ENCODE peak calls at places on chromosomes 3 and 15, in four cellular contexts. One of them, this sample, is unnamed.

GRCh38 chr3:122247825-122248185 is 64.3 kb downstream of the CASR start:
- DNase-seq in H1: no peak
- DNase-seq in GM12878: no peak
- DNase-seq in HepG2: no peak
- DNase-seq in this sample: no peak

GRCh38 chr3:150603888-150604319 is 783 bp downstream of the SELENOT start:
- DNase-seq in H1: no peak
- DNase-seq in GM12878: no peak
- DNase-seq in HepG2: peak; percentile 9
- DNase-seq in this sample: no peak

GRCh38 chr3:179526989-179527391 is 35.7 kb upstream of the ACTL6A start:
- DNase-seq in H1: peak; percentile 57
- DNase-seq in GM12878: no peak
- DNase-seq in HepG2: no peak
- DNase-seq in this sample: no peak

GRCh38 chr3:48639944-48640606 is 4.8 kb upstream of the SLC26A6 start:
- DNase-seq in H1: no peak
- DNase-seq in GM12878: no peak
- DNase-seq in HepG2: no peak
- DNase-seq in this sample: no peak

GRCh38 chr3:126487151-126487771 is 11.6 kb upstream of the ZXDC start:
- DNase-seq in H1: no peak
- DNase-seq in GM12878: no peak
- DNase-seq in HepG2: peak; percentile 58
- DNase-seq in this sample: peak; percentile 14

GRCh38 chr3:187101184-187102072 is 37.9 kb downstream of the RPL39L start:
- DNase-seq in H1: no peak
- DNase-seq in GM12878: no peak
- DNase-seq in HepG2: peak; percentile 43
- DNase-seq in this sample: peak; percentile 42

GRCh38 chr15:50531763-50532162 is 14.7 kb downstream of the USP50 start:
- DNase-seq in H1: no peak
- DNase-seq in GM12878: no peak
- DNase-seq in HepG2: no peak
- DNase-seq in this sample: no peak

GRCh38 chr3:151171145-151171544 is 31.9 kb downstream of the GPR171 start:
- DNase-seq in H1: no peak
- DNase-seq in GM12878: no peak
- DNase-seq in HepG2: peak; percentile 56
- DNase-seq in this sample: no peak

GRCh38 chr3:114775395-114775794 is 371.7 kb downstream of the ZBTB20 start:
- DNase-seq in H1: no peak
- DNase-seq in GM12878: no peak
- DNase-seq in HepG2: no peak
- DNase-seq in this sample: no peak

GRCh38 chr3:196947136-196947859 is 5.0 kb upstream of the NCBP2 start:
- DNase-seq in H1: peak; percentile 52
- DNase-seq in GM12878: no peak
- DNase-seq in HepG2: no peak
- DNase-seq in this sample: no peak

GRCh38 chr15:60972866-60973265 is 256.2 kb downstream of the RORA start:
- DNase-seq in H1: no peak
- DNase-seq in GM12878: no peak
- DNase-seq in HepG2: no peak
- DNase-seq in this sample: no peak

GRCh38 chr15:62506217-62506805 is 341.2 kb upstream of the C2CD4B start:
- DNase-seq in H1: no peak
- DNase-seq in GM12878: no peak
- DNase-seq in HepG2: peak; percentile 78
- DNase-seq in this sample: no peak

GRCh38 chr3:174232658-174233429 is 626.3 kb upstream of the NAALADL2 start:
- DNase-seq in H1: peak; percentile 51
- DNase-seq in GM12878: no peak
- DNase-seq in HepG2: no peak
- DNase-seq in this sample: no peak

GRCh38 chr3:163482695-163483094 is 1595.6 kb downstream of the SI start:
- DNase-seq in H1: no peak
- DNase-seq in GM12878: no peak
- DNase-seq in HepG2: no peak
- DNase-seq in this sample: no peak

GRCh38 chr3:121992601-121993560 is 29.2 kb downstream of the ILDR1 start:
- DNase-seq in H1: no peak
- DNase-seq in GM12878: peak; percentile 74
- DNase-seq in HepG2: no peak
- DNase-seq in this sample: no peak

GRCh38 chr3:50652709-50653108 is 22.0 kb upstream of the DOCK3 start:
- DNase-seq in H1: peak; percentile 76
- DNase-seq in GM12878: peak; percentile 5
- DNase-seq in HepG2: peak; percentile 43
- DNase-seq in this sample: peak; percentile 42

GRCh38 chr3:120450914-120451669 is at the start of gene FSTL1:
- DNase-seq in H1: peak; percentile 82
- DNase-seq in GM12878: no peak
- DNase-seq in HepG2: no peak
- DNase-seq in this sample: no peak

GRCh38 chr15:66838671-66839239 is 136.7 kb downstream of the SMAD6 start:
- DNase-seq in H1: no peak
- DNase-seq in GM12878: no peak
- DNase-seq in HepG2: peak; percentile 33
- DNase-seq in this sample: peak; percentile 61

GRCh38 chr3:94106268-94106667 is 43.4 kb downstream of the NSUN3 start:
- DNase-seq in H1: no peak
- DNase-seq in GM12878: no peak
- DNase-seq in HepG2: no peak
- DNase-seq in this sample: no peak

GRCh38 chr3:142285057-142285666 is 59.8 kb upstream of the GK5 start:
- DNase-seq in H1: no peak
- DNase-seq in GM12878: no peak
- DNase-seq in HepG2: no peak
- DNase-seq in this sample: peak; percentile 71

GRCh38 chr15:60392986-60393811 is 4.6 kb downstream of the ANXA2 start:
- DNase-seq in H1: no peak
- DNase-seq in GM12878: no peak
- DNase-seq in HepG2: peak; percentile 99
- DNase-seq in this sample: no peak

GRCh38 chr3:110968076-110968475 is 103.5 kb upstream of the NECTIN3 start:
- DNase-seq in H1: no peak
- DNase-seq in GM12878: no peak
- DNase-seq in HepG2: no peak
- DNase-seq in this sample: no peak

GRCh38 chr3:70716832-70717231 is 404.4 kb upstream of the MDFIC2 start:
- DNase-seq in H1: no peak
- DNase-seq in GM12878: no peak
- DNase-seq in HepG2: no peak
- DNase-seq in this sample: no peak

GRCh38 chr3:70712449-70713082 is 400.1 kb upstream of the MDFIC2 start:
- DNase-seq in H1: no peak
- DNase-seq in GM12878: no peak
- DNase-seq in HepG2: no peak
- DNase-seq in this sample: no peak
- TF ChIP-seq ZNF274 in H1: no peak
- TF ChIP-seq ZNF274 in GM12878: no peak
- TF ChIP-seq ZNF274 in HepG2: no peak
- TF ChIP-seq ZNF274 in this sample: no peak

GRCh38 chr3:52931328-52931727 is 34.0 kb upstream of the STIMATE start:
- DNase-seq in H1: no peak
- DNase-seq in GM12878: no peak
- DNase-seq in HepG2: no peak
- DNase-seq in this sample: no peak

GRCh38 chr3:52939600-52939999 is 42.3 kb upstream of the STIMATE start:
- DNase-seq in H1: no peak
- DNase-seq in GM12878: no peak
- DNase-seq in HepG2: no peak
- DNase-seq in this sample: no peak

GRCh38 chr3:52930748-52931147 is 33.4 kb upstream of the STIMATE start:
- DNase-seq in H1: no peak
- DNase-seq in GM12878: no peak
- DNase-seq in HepG2: no peak
- DNase-seq in this sample: no peak

GRCh38 chr3:52931889-52932288 is 34.5 kb upstream of the STIMATE start:
- DNase-seq in H1: no peak
- DNase-seq in GM12878: no peak
- DNase-seq in HepG2: no peak
- DNase-seq in this sample: no peak

GRCh38 chr3:52934626-52935530 is 37.5 kb upstream of the STIMATE start:
- DNase-seq in H1: no peak
- DNase-seq in GM12878: peak; percentile 11
- DNase-seq in HepG2: peak; percentile 46
- DNase-seq in this sample: peak; percentile 55
- TF ChIP-seq RFX5 in H1: no peak
- TF ChIP-seq RFX5 in GM12878: no peak
- TF ChIP-seq RFX5 in HepG2: no peak
- TF ChIP-seq RFX5 in this sample: no peak

GRCh38 chr15:77024273-77025065 is 29.5 kb downstream of the PSTPIP1 start:
- DNase-seq in H1: peak; percentile 96
- DNase-seq in GM12878: no peak
- DNase-seq in HepG2: peak; percentile 21
- DNase-seq in this sample: peak; percentile 73
- TF ChIP-seq ZNF274 in H1: no peak
- TF ChIP-seq ZNF274 in GM12878: no peak
- TF ChIP-seq ZNF274 in HepG2: no peak
- TF ChIP-seq ZNF274 in this sample: no peak

GRCh38 chr15:78006567-78007205 is 70.8 kb downstream of the TBC1D2B start:
- DNase-seq in H1: no peak
- DNase-seq in GM12878: no peak
- DNase-seq in HepG2: no peak
- DNase-seq in this sample: no peak

GRCh38 chr15:78004919-78005634 is 72.4 kb downstream of the TBC1D2B start:
- DNase-seq in H1: no peak
- DNase-seq in GM12878: no peak
- DNase-seq in HepG2: no peak
- DNase-seq in this sample: no peak

GRCh38 chr15:78010112-78010511 is 67.4 kb downstream of the TBC1D2B start:
- DNase-seq in H1: no peak
- DNase-seq in GM12878: no peak
- DNase-seq in HepG2: no peak
- DNase-seq in this sample: no peak

GRCh38 chr15:78007211-78007956 is 70.1 kb downstream of the TBC1D2B start:
- DNase-seq in H1: no peak
- DNase-seq in GM12878: no peak
- DNase-seq in HepG2: no peak
- DNase-seq in this sample: no peak

GRCh38 chr15:78007965-78008886 is 69.3 kb downstream of the TBC1D2B start:
- DNase-seq in H1: no peak
- DNase-seq in GM12878: no peak
- DNase-seq in HepG2: no peak
- DNase-seq in this sample: no peak
- TF ChIP-seq RFX5 in H1: no peak
- TF ChIP-seq RFX5 in GM12878: no peak
- TF ChIP-seq RFX5 in HepG2: no peak
- TF ChIP-seq RFX5 in this sample: no peak

This sample was measured in K562.